ENCODE peak calls at places on chromosomes 2 and 18, in six cellular contexts. N is fibroblast of the conjunctiva; I is EL; W is nucleus accumbens; G is stimulated activated CD4-positive, alpha-beta T cell treated with anti-CD3 and anti-CD28 coated beads, Interleukin-15, amount 100 ng/mL, for 48 hours; H is activated CD4-positive, alpha-beta T cell treated with anti-CD3 and anti-CD28 coated beads, Interleukin-2, amount 10 ng/mL, durations not matched to agents 7 days and 5 days. V is an unnamed sample.

GRCh38 chr2:36361396-36361795 is 5.8 kb downstream of the CRIM1 start:
- DNase-seq in N (no peak), I (peak; percentile 68), W (no peak), G (no peak), H (no peak), V (no peak)

GRCh38 chr2:201882353-201883095 is 76.2 kb downstream of the CDK15 start:
- DNase-seq in N (no peak), I (peak; percentile 76), W (no peak), G (no peak), H (peak; percentile 21), V (no peak)

GRCh38 chr2:128596453-128597430 is 278.1 kb upstream of the HS6ST1 start:
- DNase-seq in N (no peak), I (no peak), W (no peak), G (no peak), H (no peak), V (no peak)

GRCh38 chr2:233349005-233349998 is 5.0 kb upstream of the DGKD start:
- DNase-seq in N (no peak), I (no peak), W (no peak), G (no peak), H (no peak), V (no peak)

GRCh38 chr2:29518988-29519925 is 402.1 kb downstream of the ALK start:
- DNase-seq in N (peak; percentile 79), I (peak; percentile 68), W (no peak), G (no peak), H (no peak), V (no peak)

GRCh38 chr2:128170776-128171175 is 79.8 kb downstream of the UGGT1 start:
- DNase-seq in N (no peak), I (no peak), W (no peak), G (no peak), H (no peak), V (no peak)

GRCh38 chr2:162058973-162059668 is 14.9 kb downstream of the DPP4 start:
- DNase-seq in N (no peak), I (no peak), W (no peak), G (peak; percentile 21), H (peak; percentile 35), V (no peak)

GRCh38 chr18:64295839-64296238 is 147.0 kb upstream of the LINC00305 start:
- DNase-seq in N (no peak), I (no peak), W (no peak), G (no peak), H (no peak), V (no peak)

GRCh38 chr18:49249523-49249922 is 210.9 kb downstream of the DYM start:
- DNase-seq in N (peak; percentile 57), I (peak; percentile 87), W (no peak), G (no peak), H (no peak), V (no peak)

GRCh38 chr2:20225294-20226151 is 593 bp upstream of the SDC1 start:
- DNase-seq in N (no peak), I (peak; percentile 63), W (no peak), G (peak; percentile 18), H (peak; percentile 31), V (no peak)

GRCh38 chr18:59959079-59959478 is 59.3 kb downstream of the PMAIP1 start:
- DNase-seq in N (no peak), I (peak; percentile 29), W (no peak), G (no peak), H (no peak), V (no peak)

GRCh38 chr2:215826376-215826775 is 187.0 kb downstream of the MREG start:
- DNase-seq in N (no peak), I (no peak), W (no peak), G (no peak), H (no peak), V (no peak)

GRCh38 chr2:86072271-86072858 is 33.3 kb downstream of the POLR1A start:
- DNase-seq in N (peak; percentile 83), I (no peak), W (no peak), G (no peak), H (no peak), V (peak; percentile 96)

GRCh38 chr2:19364014-19364413 is 5.6 kb upstream of the OSR1 start:
- DNase-seq in N (no peak), I (no peak), W (no peak), G (no peak), H (no peak), V (no peak)

GRCh38 chr2:216799873-216800421 is 59.9 kb downstream of the TNP1 start:
- DNase-seq in N (no peak), I (peak; percentile 28), W (no peak), G (no peak), H (no peak), V (no peak)

GRCh38 chr2:28713582-28714292 is 37.9 kb upstream of the PPP1CB start:
- DNase-seq in N (no peak), I (peak; percentile 52), W (no peak), G (no peak), H (no peak), V (no peak)

GRCh38 chr2:74317696-74318095 is 25.5 kb downstream of the SLC4A5 start:
- DNase-seq in N (no peak), I (no peak), W (no peak), G (no peak), H (no peak), V (no peak)

GRCh38 chr2:184203661-184204060 is 394.7 kb upstream of the ZNF804A start:
- DNase-seq in N (no peak), I (no peak), W (no peak), G (no peak), H (no peak), V (no peak)

GRCh38 chr18:23587220-23587642 is 925 bp upstream of the NPC1 start:
- DNase-seq in N (no peak), I (peak; percentile 14), W (no peak), G (no peak), H (no peak), V (no peak)

GRCh38 chr2:241809383-241810303 is 650 bp downstream of the NEU4 start:
- DNase-seq in N (no peak), I (no peak), W (no peak), G (no peak), H (no peak), V (no peak)

GRCh38 chr2:153455403-153455802 is 23.2 kb downstream of the RPRM start:
- DNase-seq in N (no peak), I (no peak), W (no peak), G (no peak), H (no peak), V (no peak)

GRCh38 chr2:129720360-129720759 is 259.1 kb upstream of the RAB6C start:
- DNase-seq in N (no peak), I (no peak), W (no peak), G (no peak), H (no peak), V (no peak)

GRCh38 chr18:22545091-22545795 is 127.5 kb upstream of the CTAGE1 start:
- DNase-seq in N (no peak), I (no peak), W (no peak), G (no peak), H (no peak), V (no peak)

GRCh38 chr2:226607379-226607778 is 192.2 kb downstream of the IRS1 start:
- DNase-seq in N (no peak), I (no peak), W (no peak), G (no peak), H (no peak), V (no peak)

GRCh38 chr2:95027369-95027720 is 1.8 kb downstream of the MAL start:
- DNase-seq in N (no peak), I (no peak), W (no peak), G (no peak), H (no peak), V (no peak)

GRCh38 chr2:69779258-69779989 is 37.5 kb downstream of the ANXA4 start:
- DNase-seq in N (no peak), I (peak; percentile 25), W (no peak), G (no peak), H (no peak), V (no peak)

GRCh38 chr2:557635-558301 is 119.4 kb downstream of the TMEM18 start:
- DNase-seq in N (no peak), I (no peak), W (no peak), G (no peak), H (no peak), V (no peak)

GRCh38 chr18:67926929-67927864 is 410.7 kb upstream of the DSEL start:
- DNase-seq in N (no peak), I (peak; percentile 38), W (no peak), G (no peak), H (no peak), V (no peak)

GRCh38 chr2:86468162-86469033 is 27.2 kb downstream of the KDM3A start:
- DNase-seq in N (no peak), I (no peak), W (no peak), G (no peak), H (peak; percentile 27), V (no peak)

GRCh38 chr2:224025874-224026273 is 13.2 kb downstream of the SERPINE2 start:
- DNase-seq in N (no peak), I (no peak), W (no peak), G (peak; percentile 54), H (peak; percentile 74), V (no peak)

GRCh38 chr2:134372611-134373131 is 118.8 kb downstream of the MGAT5 start:
- DNase-seq in N (peak; percentile 74), I (peak; percentile 94), W (no peak), G (no peak), H (no peak), V (no peak)

GRCh38 chr18:49447810-49448745 is 12.4 kb downstream of the DYM start:
- DNase-seq in N (peak; percentile 28), I (peak; percentile 72), W (no peak), G (no peak), H (peak; percentile 50), V (no peak)

GRCh38 chr18:50187659-50188058 is 7.3 kb downstream of the MYO5B start:
- DNase-seq in N (no peak), I (no peak), W (no peak), G (no peak), H (no peak), V (no peak)

GRCh38 chr18:48543228-48543627 is 4.4 kb downstream of the CTIF start:
- DNase-seq in N (no peak), I (no peak), W (no peak), G (no peak), H (peak; percentile 37), V (no peak)

GRCh38 chr2:74052732-74053712 is 68.3 kb downstream of the TET3 start:
- DNase-seq in N (no peak), I (no peak), W (no peak), G (no peak), H (peak; percentile 55), V (no peak)

GRCh38 chr2:114821055-114821454 is 378.6 kb downstream of the DPP10 start:
- DNase-seq in N (no peak), I (no peak), W (no peak), G (no peak), H (no peak), V (no peak)